ENCODE peak calls at places on chromosomes 16 and 17, in eight cellular contexts. F is lower lobe of right lung, M is sigmoid colon, W is neural progenitor cell, K is left lung, L is spleen, O is H1, Z is right cardiac atrium. V is an unnamed sample.

GRCh38 chr16:8678068-8678927 is 3.9 kb downstream of the ABAT start:
- DNase-seq in F (no peak), M (no peak), W (no peak), K (no peak), L (peak; percentile 16), O (no peak), Z (no peak), V (peak; percentile 77)

GRCh38 chr16:440627-441026 is 15.2 kb downstream of the RAB11FIP3 start:
- DNase-seq in F (no peak), M (no peak), W (no peak), K (no peak), L (no peak), O (no peak), Z (no peak), V (no peak)

GRCh38 chr16:49854227-49855203 is 1.4 kb downstream of the ZNF423 start:
- DNase-seq in F (no peak), M (peak; percentile 76), W (peak; percentile 81), K (no peak), L (peak; percentile 81), O (no peak), Z (peak; percentile 63), V (no peak)

GRCh38 chr16:66920924-66921680 is 2.4 kb upstream of the CDH16 start:
- DNase-seq in F (no peak), M (no peak), W (no peak), K (no peak), L (no peak), O (no peak), Z (no peak), V (no peak)

GRCh38 chr17:9309216-9309615 is 266.4 kb downstream of the STX8 start:
- DNase-seq in F (no peak), M (no peak), W (peak; percentile 64), K (no peak), L (no peak), O (no peak), Z (no peak), V (no peak)

GRCh38 chr16:67166035-67166882 is 1.7 kb downstream of the HSF4 start:
- DNase-seq in F (no peak), M (no peak), W (no peak), K (no peak), L (no peak), O (no peak), Z (no peak), V (no peak)

GRCh38 chr17:2075336-2076056 is 20.6 kb downstream of the HIC1 start:
- DNase-seq in F (no peak), M (peak; percentile 77), W (peak; percentile 31), K (no peak), L (peak; percentile 79), O (no peak), Z (peak; percentile 64), V (no peak)

GRCh38 chr17:68771867-68772515 is 170.8 kb upstream of the FAM20A start:
- DNase-seq in F (no peak), M (no peak), W (peak; percentile 61), K (no peak), L (no peak), O (no peak), Z (no peak), V (no peak)

GRCh38 chr17:70022175-70022574 is 52.9 kb upstream of the KCNJ16 start:
- DNase-seq in F (no peak), M (no peak), W (no peak), K (no peak), L (no peak), O (no peak), Z (no peak), V (no peak)

GRCh38 chr16:80743772-80744171 is 60.6 kb downstream of the CDYL2 start:
- DNase-seq in F (no peak), M (no peak), W (no peak), K (no peak), L (no peak), O (no peak), Z (no peak), V (no peak)

GRCh38 chr17:4304417-4305027 is 40.7 kb upstream of the ANKFY1 start:
- DNase-seq in F (no peak), M (no peak), W (peak; percentile 69), K (no peak), L (no peak), O (no peak), Z (no peak), V (peak; percentile 32)

GRCh38 chr16:88649924-88650748 is 717 bp downstream of the CYBA start:
- DNase-seq in F (peak; percentile 79), M (no peak), W (peak; percentile 71), K (peak; percentile 71), L (peak; percentile 95), O (peak; percentile 70), Z (peak; percentile 59), V (peak; percentile 57)

GRCh38 chr17:6458416-6458950 is 14.2 kb downstream of the PIMREG start:
- DNase-seq in F (peak; percentile 27), M (no peak), W (no peak), K (no peak), L (peak; percentile 68), O (no peak), Z (no peak), V (no peak)

GRCh38 chr17:4483012-4483840 is 15.5 kb upstream of the SPNS2 start:
- DNase-seq in F (peak; percentile 78), M (no peak), W (peak; percentile 7), K (peak; percentile 79), L (no peak), O (no peak), Z (no peak), V (peak; percentile 39)

GRCh38 chr16:74465281-74465680 is 44.0 kb upstream of the CLEC18B start:
- DNase-seq in F (no peak), M (no peak), W (no peak), K (no peak), L (no peak), O (no peak), Z (peak; percentile 57), V (no peak)

GRCh38 chr17:35171834-35172233 is 22.4 kb downstream of the SLC35G3 start:
- DNase-seq in F (no peak), M (no peak), W (no peak), K (no peak), L (no peak), O (no peak), Z (no peak), V (no peak)

GRCh38 chr17:45247429-45248131 is 14.3 kb downstream of the SPATA32 start:
- DNase-seq in F (peak; percentile 97), M (peak; percentile 90), W (peak; percentile 99), K (peak; percentile 96), L (peak; percentile 99), O (peak; percentile 97), Z (peak; percentile 90), V (peak; percentile 99)

GRCh38 chr16:49277386-49277742 is 4.3 kb downstream of the CBLN1 start:
- DNase-seq in F (no peak), M (no peak), W (peak; percentile 46), K (no peak), L (no peak), O (peak; percentile 48), Z (no peak), V (no peak)

GRCh38 chr17:43952351-43952723 is 1.4 kb downstream of the PYY start:
- DNase-seq in F (no peak), M (no peak), W (peak; percentile 72), K (no peak), L (no peak), O (no peak), Z (no peak), V (no peak)

GRCh38 chr16:57146735-57147134 is 39.1 kb downstream of the PSME3IP1 start:
- DNase-seq in F (no peak), M (peak; percentile 55), W (peak; percentile 49), K (no peak), L (peak; percentile 35), O (peak; percentile 74), Z (no peak), V (peak; percentile 65)

GRCh38 chr17:80511222-80512180 is 33.1 kb upstream of the RPTOR start:
- DNase-seq in F (no peak), M (no peak), W (peak; percentile 70), K (no peak), L (no peak), O (peak; percentile 79), Z (no peak), V (no peak)
- H3K27me3 ChIP-seq in F (peaks cover 14% of the 10 kb centered on the region), M (peaks cover 8% of the 10 kb centered on the region), W (peaks cover 62% of the 10 kb centered on the region), K (peaks cover 32% of the 10 kb centered on the region), L (no peaks in the 10 kb centered on the region), O (peaks cover 4% of the 10 kb centered on the region), Z (no peaks in the 10 kb centered on the region), V (no peaks in the 10 kb centered on the region)

GRCh38 chr17:55722742-55723487 is at the start of gene TMEM100:
- DNase-seq in F (no peak), M (peak; percentile 87), W (no peak), K (no peak), L (no peak), O (no peak), Z (peak; percentile 41), V (no peak)
- H3K4me3 ChIP-seq in F (peak within 1 kb of the TSS; percentile 50), M (peak within 1 kb of the TSS; percentile 35), W (peak within 1 kb of the TSS; percentile 36), K (peak within 1 kb of the TSS; percentile 42), L (peak within 1 kb of the TSS; percentile 49), O (peak within 1 kb of the TSS; percentile 14), Z (peak within 1 kb of the TSS; percentile 39), V (no peak within 1 kb of the TSS)

GRCh38 chr17:74680941-74681340 is 31.8 kb downstream of the CD300LF start:
- DNase-seq in F (no peak), M (no peak), W (no peak), K (no peak), L (peak; percentile 32), O (no peak), Z (no peak), V (no peak)
- H3K27me3 ChIP-seq in F (no peaks in the 10 kb centered on the region), M (peaks cover 6% of the 10 kb centered on the region), W (peaks cover 68% of the 10 kb centered on the region), K (peaks cover 26% of the 10 kb centered on the region), L (no peaks in the 10 kb centered on the region), O (no peaks in the 10 kb centered on the region), Z (no peaks in the 10 kb centered on the region), V (peaks cover 2% of the 10 kb centered on the region)

GRCh38 chr17:77117415-77117814 is 23.4 kb upstream of the SEC14L1 start:
- DNase-seq in F (no peak), M (no peak), W (no peak), K (no peak), L (no peak), O (no peak), Z (no peak), V (no peak)

GRCh38 chr17:77116371-77116860 is 24.4 kb upstream of the SEC14L1 start:
- DNase-seq in F (no peak), M (no peak), W (no peak), K (no peak), L (no peak), O (no peak), Z (no peak), V (no peak)

GRCh38 chr17:77115947-77116346 is 24.8 kb upstream of the SEC14L1 start:
- DNase-seq in F (no peak), M (no peak), W (no peak), K (no peak), L (no peak), O (no peak), Z (no peak), V (no peak)

GRCh38 chr17:77119668-77120301 is 21.0 kb upstream of the SEC14L1 start:
- DNase-seq in F (no peak), M (no peak), W (no peak), K (no peak), L (no peak), O (no peak), Z (no peak), V (peak; percentile 87)

DNA sequence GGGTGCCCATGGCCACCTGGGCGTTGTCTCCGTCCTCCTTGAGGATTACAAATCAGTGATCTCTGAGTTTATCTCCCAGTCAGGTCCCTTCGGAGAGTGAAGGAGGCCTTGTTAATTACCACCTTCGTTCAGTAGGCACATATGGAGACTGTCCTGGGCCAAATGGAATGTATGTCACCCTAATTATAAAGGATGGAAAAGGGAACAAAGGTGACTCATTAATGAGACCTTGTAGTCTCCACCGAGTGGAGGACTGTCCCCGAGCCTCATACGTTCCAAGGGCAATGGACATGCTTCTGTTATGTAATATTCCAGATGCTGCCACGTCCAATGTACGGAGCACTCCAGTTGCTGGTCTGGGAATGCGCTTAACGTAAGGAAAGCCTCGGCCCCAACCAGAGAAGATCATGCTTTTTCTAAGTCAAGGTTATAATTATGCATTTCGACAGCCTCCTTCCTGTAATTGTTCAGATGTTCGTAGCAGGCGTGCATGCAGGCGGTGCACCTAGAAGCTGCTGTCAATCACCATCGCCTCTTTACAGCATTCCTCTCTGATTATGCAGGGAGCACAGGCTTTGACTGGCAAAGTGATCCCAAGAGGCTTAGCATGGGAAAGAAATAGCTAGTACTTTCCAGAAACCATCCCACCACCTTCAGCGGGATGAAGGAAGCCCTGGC is 22.4 kb upstream of the SEC14L1 start:
- DNase-seq in F (no peak), M (no peak), W (no peak), K (no peak), L (no peak), O (no peak), Z (no peak), V (no peak)
- H3K4me3 ChIP-seq in F (no peak overlapping the region), M (no peak overlapping the region), W (no peak overlapping the region), K (no peak overlapping the region), L (no peak overlapping the region), O (no peak overlapping the region), Z (no peak overlapping the region), V (no peak overlapping the region)

V was measured in Caco-2.